ENCODE peak calls at places on chromosomes 6 and 20, in ten cellular contexts. I is NCI-H774; E is H1; D is stimulated activated CD4-positive, alpha-beta T cell treated with anti-CD3 and anti-CD28 coated beads, Interleukin-15, amount 100 ng/mL, for 48 hours; K is small intestine; V is amniotic stem cell; X is heart right ventricle; Z is NCI-H1930; S is epithelial cell of esophagus; P is NCI-H460. L is an unnamed sample.

GRCh38 chr6:106520711-106521367 is 108.5 kb downstream of the RTN4IP1 start:
- DNase-seq in I (no peak), E (no peak), D (peak), K (peak), V (no peak), X (no peak), Z (no peak), S (no peak), P (no peak), L (no peak)

GRCh38 chr6:15506066-15506465 is 156.8 kb downstream of the DTNBP1 start:
- DNase-seq in I (no peak), E (no peak), D (no peak), K (no peak), V (no peak), X (no peak), Z (no peak), S (no peak), P (no peak), L (no peak)

GRCh38 chr20:60867589-60867988 is 384.5 kb upstream of the CDH4 start:
- DNase-seq in I (peak), E (no peak), D (no peak), K (no peak), V (no peak), X (no peak), Z (no peak), S (no peak), P (no peak), L (no peak)

GRCh38 chr20:40606660-40607059 is 82.4 kb downstream of the MAFB start:
- DNase-seq in I (no peak), E (no peak), D (no peak), K (no peak), V (no peak), X (no peak), Z (no peak), S (no peak), P (no peak), L (no peak)

GRCh38 chr6:49416195-49416594 is 46.9 kb downstream of the MMUT start:
- DNase-seq in I (no peak), E (no peak), D (no peak), K (no peak), V (no peak), X (no peak), Z (no peak), S (peak), P (no peak), L (no peak)

GRCh38 chr6:33696538-33697518 is 14.7 kb downstream of the UQCC2 start:
- DNase-seq in I (peak), E (no peak), D (no peak), K (peak), V (no peak), X (peak), Z (no peak), S (no peak), P (peak), L (peak)

GRCh38 chr20:35492352-35492751 is 37.0 kb downstream of the CEP250 start:
- DNase-seq in I (no peak), E (no peak), D (no peak), K (no peak), V (no peak), X (no peak), Z (no peak), S (no peak), P (no peak), L (no peak)

GRCh38 chr6:33592595-33593413 is 12.7 kb upstream of the BAK1 start:
- DNase-seq in I (no peak), E (peak), D (no peak), K (peak), V (no peak), X (no peak), Z (no peak), S (peak), P (no peak), L (no peak)

GRCh38 chr6:55617272-55617671 is 38.3 kb upstream of the HMGCLL1 start:
- DNase-seq in I (no peak), E (peak), D (no peak), K (peak), V (peak), X (no peak), Z (peak), S (peak), P (peak), L (peak)

GRCh38 chr20:10954137-10954840 is 280.5 kb upstream of the JAG1 start:
- DNase-seq in I (no peak), E (no peak), D (no peak), K (no peak), V (no peak), X (no peak), Z (no peak), S (peak), P (no peak), L (no peak)

GRCh38 chr20:39643292-39643691 is 681.1 kb downstream of the DHX35 start:
- DNase-seq in I (no peak), E (no peak), D (no peak), K (no peak), V (no peak), X (no peak), Z (no peak), S (no peak), P (no peak), L (no peak)